ENCODE peak calls at places on chromosomes 6 and 20, in seven cellular contexts. K is CD8-positive, alpha-beta T cell; B is T follicular helper cell; A is HTR-8/SVneo; Q is activated CD8-positive, alpha-beta memory T cell treated with anti-CD3 and anti-CD28 coated beads for 4 hours; H is NCI-H774; F is smooth muscle cell of the brain vasculature. G is an unnamed sample.

GRCh38 chr20:63208346-63208924 is 7.5 kb downstream of the YTHDF1 start:
- DNase-seq in K (no peak), B (no peak), A (no peak), Q (no peak), H (no peak), F (no peak), G (no peak)

GRCh38 chr6:33419580-33420492 is at the start of gene SYNGAP1:
- DNase-seq in K (no peak), B (no peak), A (no peak), Q (no peak), H (no peak), F (no peak), G (no peak)

GRCh38 chr20:3777726-3778629 is 3.3 kb downstream of the SPEF1 start:
- DNase-seq in K (peak), B (no peak), A (no peak), Q (no peak), H (no peak), F (no peak), G (no peak)

GRCh38 chr20:21534453-21534852 is 20.6 kb upstream of the NKX2-2 start:
- DNase-seq in K (no peak), B (no peak), A (no peak), Q (no peak), H (peak), F (no peak), G (no peak)

GRCh38 chr20:64265201-64265600 is 9.7 kb downstream of the PCMTD2 start:
- DNase-seq in K (no peak), B (no peak), A (no peak), Q (no peak), H (no peak), F (no peak), G (no peak)

GRCh38 chr6:136719280-136720044 is 72.8 kb downstream of the MAP3K5 start:
- DNase-seq in K (no peak), B (no peak), A (no peak), Q (no peak), H (no peak), F (no peak), G (no peak)

GRCh38 chr6:53922571-53922981 is 127.8 kb downstream of the LRRC1 start:
- DNase-seq in K (no peak), B (no peak), A (no peak), Q (no peak), H (no peak), F (peak), G (no peak)

GRCh38 chr6:30647802-30648460 is 998 bp downstream of the C6orf136 start:
- DNase-seq in K (no peak), B (peak), A (peak), Q (no peak), H (no peak), F (no peak), G (peak)

GRCh38 chr6:34132486-34133185 is 13.3 kb downstream of the GRM4 start:
- DNase-seq in K (no peak), B (no peak), A (peak), Q (no peak), H (no peak), F (no peak), G (no peak)

GRCh38 chr20:19940945-19941590 is 76.1 kb upstream of the NAA20 start:
- DNase-seq in K (no peak), B (no peak), A (no peak), Q (no peak), H (no peak), F (no peak), G (no peak)

GRCh38 chr6:149032599-149033405 is 284.7 kb upstream of the TAB2 start:
- DNase-seq in K (no peak), B (no peak), A (peak), Q (peak), H (no peak), F (peak), G (peak)

GRCh38 chr6:139852484-139853140 is 478.2 kb upstream of the CITED2 start:
- DNase-seq in K (no peak), B (no peak), A (peak), Q (no peak), H (no peak), F (no peak), G (no peak)

GRCh38 chr6:142692942-142693341 is 252.0 kb downstream of the HIVEP2 start:
- DNase-seq in K (peak), B (peak), A (peak), Q (peak), H (peak), F (peak), G (peak)

GRCh38 chr6:32459781-32460424 is 20.2 kb downstream of the HLA-DRA start:
- DNase-seq in K (no peak), B (no peak), A (no peak), Q (no peak), H (no peak), F (no peak), G (no peak)